ENCODE peak calls at places on chromosome 5, in four cellular contexts. L is CD8-positive, alpha-beta T cell; S is psoas muscle; W is AG04450. R is an unnamed sample.
A peak's percentile ranks its signal among the peaks of the same experiment; 100 is the strongest.

GRCh38 chr5:7686794-7687193 is 164.1 kb downstream of the CFAP90 start:
- DNase-seq in L (no peak), W (no peak), S (no peak), R (no peak)

GRCh38 chr5:172887735-172888134 is 53.7 kb downstream of the ERGIC1 start:
- DNase-seq in S (no peak), W (peak; percentile 55), L (no peak), R (peak; percentile 75)

GRCh38 chr5:95390812-95391492 is at the start of gene FAM81B:
- DNase-seq in W (no peak), L (no peak), S (no peak), R (no peak)

GRCh38 chr5:178284095-178284675 is 51.6 kb upstream of the PHYKPL start:
- DNase-seq in W (no peak), S (no peak), L (no peak), R (no peak)

GRCh38 chr5:93573627-93573974 is 7.4 kb downstream of the NR2F1-AS1 start:
- DNase-seq in W (no peak), L (no peak), S (no peak), R (no peak)

GRCh38 chr5:154510156-154510555 is 32.1 kb upstream of the HAND1 start:
- DNase-seq in W (no peak), S (no peak), L (no peak), R (no peak)

GRCh38 chr5:88051148-88051547 is 217.5 kb downstream of the TMEM161B start:
- DNase-seq in W (no peak), L (no peak), S (no peak), R (no peak)

GRCh38 chr5:102249381-102249780 is 46.7 kb downstream of the SLCO4C1 start:
- DNase-seq in S (no peak), L (no peak), W (no peak), R (no peak)

GRCh38 chr5:142486581-142486980 is 161.8 kb upstream of the SPRY4 start:
- DNase-seq in S (no peak), W (peak; percentile 48), L (no peak), R (no peak)

GRCh38 chr5:173315495-173316352 is 12.5 kb downstream of the STC2 start:
- DNase-seq in L (no peak), S (no peak), W (peak; percentile 67), R (no peak)

GRCh38 chr5:153496835-153497234 is 6.4 kb downstream of the GRIA1 start:
- DNase-seq in W (no peak), S (no peak), L (no peak), R (no peak)

GRCh38 chr5:91850031-91850430 is 466.9 kb upstream of the ARRDC3 start:
- DNase-seq in S (no peak), L (no peak), W (no peak), R (no peak)

GRCh38 chr5:139658501-139658927 is 10.4 kb downstream of the CXXC5 start:
- DNase-seq in W (no peak), L (no peak), S (peak; percentile 63), R (no peak)

GRCh38 chr5:124692324-124692723 is 54.1 kb downstream of the ZNF608 start:
- DNase-seq in W (peak; percentile 78), L (no peak), S (no peak), R (no peak)

GRCh38 chr5:53027913-53028312 is 38.8 kb downstream of the ITGA2 start:
- DNase-seq in W (no peak), S (peak; percentile 19), L (no peak), R (peak; percentile 38)

GRCh38 chr5:82384025-82384750 is 106.0 kb upstream of the RPS23 start:
- DNase-seq in L (no peak), W (no peak), S (no peak), R (no peak)

GRCh38 chr5:17089690-17090089 is 127.7 kb upstream of the BASP1 start:
- DNase-seq in W (no peak), S (no peak), L (no peak), R (no peak)

GRCh38 chr5:177336112-177336511 is 15.4 kb downstream of the LMAN2 start:
- DNase-seq in L (no peak), S (no peak), W (no peak), R (peak; percentile 55)

GRCh38 chr5:19986806-19987205 is 1.2 kb downstream of the CDH18 start:
- DNase-seq in L (no peak), S (no peak), W (no peak), R (no peak)

GRCh38 chr5:39850291-39850690 is 425.5 kb upstream of the DAB2 start:
- DNase-seq in L (no peak), W (no peak), S (no peak), R (no peak)

GRCh38 chr5:88269222-88269771 is 652 bp upstream of the TMEM161B start:
- DNase-seq in W (no peak), S (no peak), L (no peak), R (no peak)

GRCh38 chr5:126868961-126869451 is 92.1 kb downstream of the LMNB1 start:
- DNase-seq in W (no peak), S (peak; percentile 30), L (peak; percentile 25), R (no peak)

GRCh38 chr5:88690619-88691560 is 192.1 kb downstream of the MEF2C start:
- DNase-seq in L (peak; percentile 65), S (peak; percentile 44), W (peak; percentile 18), R (peak; percentile 91)

GRCh38 chr5:127705120-127705892 is 2.1 kb downstream of the CCDC192 start:
- DNase-seq in L (no peak), W (peak; percentile 44), S (no peak), R (no peak)

GRCh38 chr5:78549043-78549442 is 99.5 kb downstream of the LHFPL2 start:
- DNase-seq in S (peak; percentile 39), W (no peak), L (no peak), R (no peak)